ENCODE peak calls at places on chromosomes 5 and 9, in eight cellular contexts. A is heart right ventricle, Q is HepG2, N is heart left ventricle, I is kidney, D is GM20000, S is type B pancreatic cell, V is H9. X is an unnamed sample.

GRCh38 chr5:55226934-55227737 is at the start of gene MCIDAS:
- DNase-seq in S (peak; percentile 75), I (peak; percentile 83), Q (no peak), N (no peak), A (peak; percentile 20), V (peak; percentile 81), D (peak; percentile 88), X (peak; percentile 79)

GRCh38 chr9:126599047-126599650 is 14.6 kb upstream of the LMX1B start:
- DNase-seq in N (no peak), V (peak; percentile 59), A (no peak), I (no peak), S (no peak), D (no peak), Q (no peak), X (no peak)

GRCh38 chr5:34622046-34622435 is 34.1 kb upstream of the RAI14 start:
- DNase-seq in I (no peak), Q (no peak), A (no peak), S (no peak), N (no peak), D (no peak), V (no peak), X (no peak)

GRCh38 chr9:111914749-111915424 is 18.3 kb downstream of the UGCG start:
- DNase-seq in I (no peak), D (no peak), S (no peak), A (no peak), N (no peak), V (no peak), Q (no peak), X (no peak)

GRCh38 chr9:112012026-112012902 is 115.7 kb downstream of the UGCG start:
- DNase-seq in S (no peak), N (peak; percentile 32), Q (peak; percentile 66), I (no peak), V (no peak), A (peak; percentile 30), D (peak; percentile 56), X (peak; percentile 65)

GRCh38 chr9:14573319-14573718 is 119.9 kb downstream of the ZDHHC21 start:
- DNase-seq in A (no peak), S (no peak), I (no peak), V (no peak), D (no peak), N (no peak), Q (no peak), X (no peak)

GRCh38 chr9:111743275-111743674 is 51.5 kb downstream of the SHOC1 start:
- DNase-seq in S (no peak), D (no peak), V (no peak), Q (peak; percentile 6), N (no peak), I (no peak), A (no peak), X (no peak)

GRCh38 chr5:159463590-159464321 is 133.5 kb upstream of the IL12B start:
- DNase-seq in I (no peak), V (no peak), N (no peak), Q (peak; percentile 89), D (no peak), S (no peak), A (no peak), X (no peak)

GRCh38 chr5:141567513-141568117 is 51.2 kb downstream of the DIAPH1 start:
- DNase-seq in D (no peak), V (no peak), N (no peak), A (no peak), Q (no peak), I (no peak), S (no peak), X (no peak)

GRCh38 chr5:120093178-120093577 is 370.9 kb upstream of the PRR16 start:
- DNase-seq in D (no peak), I (no peak), N (no peak), Q (no peak), A (no peak), S (no peak), V (peak; percentile 38), X (no peak)

GRCh38 chr9:128683340-128684064 is 5.5 kb upstream of the SET start:
- DNase-seq in D (peak; percentile 46), S (no peak), Q (no peak), I (peak; percentile 86), N (peak; percentile 46), A (peak; percentile 42), V (peak; percentile 97), X (peak; percentile 54)

GRCh38 chr9:77092536-77092935 is 73.1 kb downstream of the FOXB2 start:
- DNase-seq in S (no peak), V (no peak), Q (no peak), N (no peak), A (no peak), D (no peak), I (no peak), X (no peak)

GRCh38 chr9:114282104-114282485 is 40.8 kb upstream of the ORM1 start:
- DNase-seq in A (no peak), N (no peak), S (no peak), V (peak; percentile 20), D (no peak), Q (no peak), I (peak; percentile 45), X (no peak)

DNA sequence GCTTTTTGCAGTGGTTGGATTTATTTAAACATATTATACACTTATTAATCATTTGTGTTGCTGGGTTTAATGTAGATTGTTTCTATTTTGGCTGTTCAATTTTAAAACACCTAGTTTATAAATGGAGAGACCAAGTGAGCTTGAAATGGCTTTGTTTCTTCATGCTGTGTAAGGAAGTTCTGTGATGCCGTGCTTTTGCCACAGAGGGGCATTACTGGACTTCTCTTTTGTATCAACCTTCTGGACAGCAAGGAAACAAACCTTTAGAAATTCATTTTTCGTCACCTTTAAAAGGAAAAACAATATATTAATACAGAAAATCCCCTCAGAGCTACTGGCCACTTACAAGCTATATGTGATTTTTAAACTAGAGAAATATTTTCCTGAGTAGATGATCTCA is 81.9 kb downstream of the DMRTA1 start:
- DNase-seq in Q (no peak), N (no peak), V (no peak), A (no peak), D (no peak), I (no peak), S (no peak), X (no peak)
- TF ChIP-seq CTCF in Q (no peak), N (no peak), V (peak; percentile 57), A (no peak), D (no peak), I (no peak), S (peak; percentile 47), X (no peak)

DNA sequence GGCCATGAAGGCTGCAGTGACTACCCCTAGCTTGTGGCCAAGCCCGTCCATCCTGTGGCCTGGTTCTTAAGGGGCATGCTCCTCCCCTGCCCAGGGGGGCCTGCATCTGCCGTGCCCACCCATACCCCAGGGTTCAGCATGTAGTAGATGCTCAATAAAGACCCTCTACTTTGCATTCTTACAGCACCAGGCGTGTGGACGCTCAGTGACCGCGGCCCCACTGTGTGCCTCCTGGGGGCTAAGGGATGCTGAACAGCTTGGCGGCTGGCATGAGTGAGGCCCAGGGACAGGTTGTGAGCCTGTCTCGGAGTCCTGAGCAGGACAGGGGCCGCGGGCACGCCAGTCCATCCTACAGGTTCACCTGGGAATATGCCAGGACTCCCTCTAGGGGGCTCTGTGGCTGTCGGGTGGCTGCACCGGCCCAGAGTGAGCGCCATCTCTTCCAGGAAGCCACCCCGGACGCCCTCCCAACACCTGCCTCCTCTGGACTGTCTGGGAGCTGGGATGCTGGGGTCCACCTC is 9.1 kb downstream of the NOTCH1 start:
- DNase-seq in Q (no peak), D (no peak), A (no peak), V (peak; percentile 62), I (no peak), N (no peak), S (no peak), X (no peak)
- TF ChIP-seq CTCF in Q (no peak), D (peak; percentile 9), A (no peak), V (peak; percentile 60), I (no peak), N (no peak), S (no peak), X (no peak)

GRCh38 chr5:137563646-137564474 is 64.7 kb upstream of the SPOCK1 start:
- DNase-seq in N (peak; percentile 48), Q (no peak), D (no peak), I (no peak), A (peak; percentile 18), V (no peak), S (no peak), X (no peak)
- TF ChIP-seq CTCF in N (no peak), Q (no peak), D (no peak), I (no peak), A (no peak), V (no peak), S (no peak), X (no peak)

GRCh38 chr9:97986466-97986865 is 3.3 kb downstream of the ANP32B start:
- DNase-seq in I (no peak), Q (no peak), V (no peak), D (no peak), A (no peak), S (no peak), N (no peak), X (no peak)

GRCh38 chr9:97984188-97985057 is 1.3 kb downstream of the ANP32B start:
- DNase-seq in Q (peak; percentile 26), I (peak; percentile 94), S (peak; percentile 82), N (peak; percentile 86), V (peak; percentile 34), D (peak; percentile 89), A (peak; percentile 88), X (peak; percentile 78)

GRCh38 chr9:97985058-97985861 is 2.1 kb downstream of the ANP32B start:
- DNase-seq in Q (no peak), D (no peak), N (no peak), I (no peak), V (peak; percentile 41), S (no peak), A (peak; percentile 19), X (no peak)

GRCh38 chr9:97990259-97990658 is 7.1 kb downstream of the ANP32B start:
- DNase-seq in I (no peak), Q (no peak), D (no peak), A (no peak), S (no peak), V (no peak), N (no peak), X (no peak)

GRCh38 chr9:97987490-97987889 is 4.3 kb downstream of the ANP32B start:
- DNase-seq in Q (no peak), I (no peak), S (no peak), N (no peak), A (no peak), V (no peak), D (peak; percentile 17), X (no peak)
- TF ChIP-seq CTCF in Q (no peak), I (no peak), S (no peak), N (no peak), A (no peak), V (no peak), D (no peak), X (no peak)

GRCh38 chr5:88602584-88602983 is 280.4 kb downstream of the MEF2C start:
- DNase-seq in A (no peak), N (no peak), D (no peak), I (peak; percentile 68), S (no peak), V (no peak), Q (peak; percentile 8), X (peak; percentile 20)
- TF ChIP-seq CTCF in A (no peak), N (no peak), D (peak; percentile 22), I (no peak), S (peak; percentile 63), V (peak; percentile 81), Q (peak; percentile 58), X (peak; percentile 49)

DNA sequence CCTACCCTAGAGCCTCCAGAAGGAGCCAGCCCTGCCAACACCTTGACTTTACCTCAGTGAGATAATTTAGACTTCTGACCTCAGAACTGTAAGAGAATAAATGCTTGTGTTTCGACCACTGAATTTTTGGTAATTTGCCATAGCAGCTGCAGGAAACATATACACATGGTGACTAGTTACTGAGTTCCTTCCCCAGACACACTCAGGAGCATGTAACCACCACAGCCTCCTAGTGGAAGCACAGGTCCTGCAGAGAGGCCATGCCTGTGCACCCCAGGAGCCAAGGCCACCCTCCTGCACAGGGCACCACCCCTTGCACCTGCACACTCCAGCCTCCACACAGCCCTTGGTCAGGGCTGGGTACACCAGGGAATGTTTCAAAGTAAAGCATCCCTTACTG is 7.6 kb upstream of the CAMSAP1 start:
- DNase-seq in N (no peak), A (no peak), Q (no peak), S (no peak), V (no peak), D (no peak), I (no peak), X (no peak)
- TF ChIP-seq CTCF in N (no peak), A (no peak), Q (no peak), S (no peak), V (no peak), D (no peak), I (no peak), X (no peak)

X was measured in GM10248.